ENCODE peak calls at places on chromosome 5, in five cellular contexts. F, E, S, A and G are unnamed samples.

GRCh38 chr5:173639-174600 is 17.4 kb upstream of the LRRC14B start:
- DNase-seq in F (no peak), E (no peak), S (no peak), A (no peak), G (no peak)

GRCh38 chr5:133265720-133266575 is 214.1 kb downstream of the HSPA4 start:
- DNase-seq in F (no peak), E (no peak), S (no peak), A (no peak), G (no peak)

GRCh38 chr5:125446986-125447385 is 700.5 kb upstream of the ZNF608 start:
- DNase-seq in F (no peak), E (no peak), S (no peak), A (no peak), G (no peak)

GRCh38 chr5:103867857-103868598 is 305.4 kb upstream of the NUDT12 start:
- DNase-seq in F (no peak), E (peak; percentile 55), S (no peak), A (no peak), G (no peak)

GRCh38 chr5:73328665-73329064 is 119.9 kb downstream of the FOXD1 start:
- DNase-seq in F (no peak), E (no peak), S (no peak), A (no peak), G (no peak)

GRCh38 chr5:85182344-85182743 is 797.7 kb upstream of the EDIL3 start:
- DNase-seq in F (no peak), E (no peak), S (no peak), A (no peak), G (no peak)

GRCh38 chr5:96893342-96893741 is 17.0 kb downstream of the ERAP2 start:
- DNase-seq in F (peak; percentile 31), E (no peak), S (no peak), A (no peak), G (peak; percentile 91)

GRCh38 chr5:134088291-134088690 is 26.2 kb upstream of the TCF7 start:
- DNase-seq in F (peak; percentile 84), E (no peak), S (no peak), A (no peak), G (peak; percentile 47)

GRCh38 chr5:135635471-135635870 is 56.7 kb upstream of the CXCL14 start:
- DNase-seq in F (no peak), E (no peak), S (no peak), A (no peak), G (no peak)

GRCh38 chr5:38556115-38556598 is 289 bp downstream of the LIFR start:
- DNase-seq in F (no peak), E (no peak), S (no peak), A (no peak), G (peak; percentile 55)

GRCh38 chr5:78823196-78823595 is 161.9 kb downstream of the ARSB start:
- DNase-seq in F (no peak), E (no peak), S (no peak), A (no peak), G (no peak)